ENCODE peak calls at places on chromosomes 3 and 15, in nine cellular contexts. A is Panc1, J is GM12878, X is GM23338, F is HepG2, I is stomach, M is transverse colon, S is upper lobe of left lung, H is HL-60. C is an unnamed sample.

GRCh38 chr3:185630182-185630622 is 44.1 kb downstream of the SENP2 start:
- DNase-seq in H (no peak), I (peak; percentile 34), X (no peak), A (no peak), M (peak; percentile 49), S (no peak), J (no peak), F (no peak), C (no peak)

GRCh38 chr3:64221564-64222257 is 3.6 kb downstream of the PRICKLE2 start:
- DNase-seq in F (no peak), M (no peak), H (no peak), X (no peak), S (no peak), I (no peak), A (no peak), J (no peak), C (no peak)

GRCh38 chr15:50114381-50114780 is 4.7 kb downstream of the ATP8B4 start:
- DNase-seq in F (no peak), A (no peak), J (no peak), M (no peak), X (no peak), I (no peak), S (no peak), H (peak; percentile 91), C (no peak)

GRCh38 chr15:75532413-75533250 is 46.5 kb downstream of the PTPN9 start:
- DNase-seq in X (peak; percentile 83), F (peak; percentile 57), A (peak; percentile 69), I (peak; percentile 63), H (peak; percentile 18), J (no peak), S (no peak), M (peak; percentile 56), C (no peak)

GRCh38 chr3:33392703-33393125 is 47.5 kb downstream of the UBP1 start:
- DNase-seq in S (no peak), H (no peak), J (no peak), F (no peak), I (no peak), M (no peak), A (peak; percentile 62), X (no peak), C (no peak)

GRCh38 chr15:59632714-59633113 is 21.1 kb downstream of the GCNT3 start:
- DNase-seq in M (no peak), J (no peak), I (no peak), H (no peak), F (peak; percentile 19), A (no peak), X (peak; percentile 88), S (no peak), C (no peak)

GRCh38 chr15:85168642-85169173 is 187.1 kb downstream of the PDE8A start:
- DNase-seq in M (peak; percentile 57), S (peak; percentile 92), J (no peak), I (peak; percentile 82), X (peak; percentile 95), F (peak; percentile 24), H (no peak), A (no peak), C (peak; percentile 17)

GRCh38 chr15:45064386-45064785 is 41.4 kb downstream of the SORD start:
- DNase-seq in J (no peak), A (no peak), H (no peak), F (peak; percentile 84), I (peak; percentile 40), M (no peak), S (no peak), X (no peak), C (no peak)

GRCh38 chr15:94259121-94259776 is 27.9 kb downstream of the MCTP2 start:
- DNase-seq in X (no peak), J (no peak), M (no peak), A (no peak), S (no peak), H (no peak), I (no peak), F (no peak), C (no peak)

GRCh38 chr3:9211155-9211950 is 38.1 kb downstream of the SRGAP3 start:
- DNase-seq in F (no peak), M (no peak), S (no peak), A (no peak), X (no peak), J (no peak), I (no peak), H (no peak), C (no peak)

GRCh38 chr15:46280753-46281521 is 646.1 kb downstream of the SQOR start:
- DNase-seq in S (no peak), M (no peak), J (no peak), I (peak; percentile 38), F (no peak), A (no peak), H (no peak), X (peak; percentile 75), C (no peak)

GRCh38 chr3:110932515-110933095 is 139.0 kb upstream of the NECTIN3 start:
- DNase-seq in A (no peak), F (no peak), M (no peak), S (no peak), J (no peak), H (no peak), I (no peak), X (no peak), C (no peak)

GRCh38 chr3:17749281-17749680 is 6.8 kb upstream of the TBC1D5 start:
- DNase-seq in F (no peak), M (no peak), X (no peak), S (no peak), H (peak; percentile 47), J (no peak), I (no peak), A (no peak), C (no peak)

GRCh38 chr3:32041316-32041715 is 59.8 kb downstream of the ZNF860 start:
- DNase-seq in J (no peak), A (no peak), H (no peak), I (no peak), F (peak; percentile 2), X (no peak), S (no peak), M (peak; percentile 22), C (no peak)

GRCh38 chr3:165549665-165550064 is 287.6 kb downstream of the BCHE start:
- DNase-seq in H (no peak), J (no peak), X (peak; percentile 8), I (no peak), S (no peak), M (no peak), A (no peak), F (no peak), C (no peak)

GRCh38 chr15:34109775-34110663 is 8.1 kb downstream of the PGBD4 start:
- DNase-seq in F (peak; percentile 45), M (no peak), I (no peak), A (no peak), S (no peak), X (peak; percentile 71), H (peak; percentile 30), J (no peak), C (no peak)

GRCh38 chr15:66164788-66165187 is 88.8 kb downstream of the MEGF11 start:
- DNase-seq in X (no peak), F (no peak), A (no peak), S (no peak), H (no peak), M (no peak), I (no peak), J (no peak), C (no peak)

GRCh38 chr3:127423856-127424765 is 136.3 kb upstream of the PRR20G start:
- DNase-seq in X (no peak), S (no peak), J (no peak), F (no peak), H (no peak), A (no peak), M (no peak), I (no peak), C (no peak)

GRCh38 chr3:112681822-112682325 is 40.9 kb upstream of the CCDC80 start:
- DNase-seq in A (no peak), F (no peak), S (no peak), H (no peak), I (no peak), M (no peak), X (no peak), J (no peak), C (no peak)

GRCh38 chr3:149375164-149375823 is 2.2 kb downstream of the TM4SF1 start:
- DNase-seq in S (no peak), H (no peak), J (no peak), A (no peak), M (no peak), F (no peak), X (no peak), I (no peak), C (no peak)

GRCh38 chr15:63041982-63042878 is at the start of gene TPM1:
- DNase-seq in M (peak; percentile 82), J (no peak), X (peak; percentile 94), A (no peak), F (peak; percentile 73), I (peak; percentile 64), H (no peak), S (peak; percentile 93), C (no peak)

GRCh38 chr15:67080118-67080899 is 14.9 kb downstream of the SMAD3 start:
- DNase-seq in J (no peak), X (no peak), M (no peak), F (no peak), A (no peak), S (peak; percentile 58), I (peak; percentile 63), H (no peak), C (no peak)

GRCh38 chr3:66797916-66798560 is 200.1 kb upstream of the KBTBD8 start:
- DNase-seq in H (no peak), J (no peak), I (peak; percentile 27), A (no peak), S (peak; percentile 63), X (peak; percentile 87), F (no peak), M (peak; percentile 24), C (no peak)
- TF ChIP-seq POLR2AphosphoS5 in H (no peak), J (no peak), I (peak; percentile 18), A (no peak), S (peak; percentile 35), X (no peak), F (no peak), M (no peak), C (no peak)

GRCh38 chr3:72384602-72385001 is 463.6 kb downstream of the SHQ1 start:
- DNase-seq in F (no peak), I (no peak), X (no peak), M (no peak), A (no peak), H (no peak), S (no peak), J (no peak), C (no peak)
- TF ChIP-seq POLR2AphosphoS5 in F (no peak), I (no peak), X (no peak), M (no peak), A (no peak), H (no peak), S (no peak), J (no peak), C (no peak)

GRCh38 chr15:61857169-61857829 is 202.9 kb downstream of the VPS13C start:
- DNase-seq in X (no peak), S (no peak), J (no peak), H (no peak), I (no peak), A (no peak), M (no peak), F (no peak), C (no peak)
- TF ChIP-seq POLR2AphosphoS5 in X (no peak), S (no peak), J (no peak), H (no peak), I (no peak), A (no peak), M (no peak), F (no peak), C (no peak)

DNA sequence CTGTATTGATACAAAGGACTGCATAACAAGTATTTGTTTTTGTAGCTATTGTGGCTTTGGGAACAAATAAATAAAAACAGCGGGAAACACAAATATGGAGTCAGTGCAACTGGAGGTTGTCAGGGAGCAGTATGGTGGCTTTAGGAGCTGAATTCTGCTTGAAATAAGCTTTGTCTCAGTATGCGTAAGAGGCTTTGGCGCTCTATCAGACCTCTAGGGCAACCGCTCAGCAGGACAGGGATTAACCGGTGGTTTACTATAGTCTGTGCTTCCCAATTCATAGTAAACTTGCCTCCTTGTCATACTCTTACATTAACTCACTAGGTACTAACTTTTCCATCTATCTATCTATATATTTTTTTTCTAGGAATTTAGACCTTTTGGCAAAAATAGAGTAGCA is 104.6 kb downstream of the ZIC1 start:
- DNase-seq in F (no peak), X (peak; percentile 70), J (no peak), H (no peak), S (no peak), A (no peak), M (no peak), I (no peak), C (no peak)
- TF ChIP-seq POLR2AphosphoS5 in F (no peak), X (no peak), J (no peak), H (no peak), S (no peak), A (no peak), M (no peak), I (no peak), C (no peak)